ENCODE peak calls at places on chromosomes 16 and 17, in five cellular contexts. C is hepatocyte; G is CD8-positive, alpha-beta T cell; E is suprapubic skin; U is WTC11. P is an unnamed sample.

GRCh38 chr17:76529224-76529642 is 8.3 kb downstream of the CYGB start:
- DNase-seq in C (peak; percentile 80), G (no peak), E (peak; percentile 92), U (no peak), P (no peak)

GRCh38 chr17:66526827-66527226 is 224.4 kb downstream of the PRKCA start:
- DNase-seq in G (no peak), C (no peak), U (no peak), E (no peak), P (no peak)

GRCh38 chr16:86455116-86455515 is 55.2 kb upstream of the FOXF1 start:
- DNase-seq in G (no peak), C (peak; percentile 24), E (no peak), U (no peak), P (no peak)

GRCh38 chr17:68011199-68011665 is 15.0 kb upstream of the C17orf58 start:
- DNase-seq in C (peak; percentile 55), E (no peak), G (peak; percentile 45), U (peak; percentile 82), P (peak; percentile 67)

GRCh38 chr17:9120471-9120870 is 99.2 kb downstream of the NTN1 start:
- DNase-seq in U (peak; percentile 85), C (no peak), G (no peak), E (no peak), P (peak; percentile 36)

GRCh38 chr16:67173808-67174705 is 3.7 kb downstream of the NOL3 start:
- DNase-seq in G (peak; percentile 41), U (peak; percentile 76), E (no peak), C (peak; percentile 92), P (peak; percentile 65)

GRCh38 chr16:62021295-62021694 is 14.9 kb downstream of the CDH8 start:
- DNase-seq in C (no peak), U (no peak), G (no peak), E (no peak), P (no peak)

GRCh38 chr16:22315979-22316378 is 18.8 kb downstream of the POLR3E start:
- DNase-seq in C (no peak), E (peak; percentile 6), U (no peak), G (no peak), P (no peak)

GRCh38 chr16:85176541-85177447 is 64.5 kb upstream of the CIBAR2 start:
- DNase-seq in U (no peak), G (no peak), E (no peak), C (no peak), P (no peak)

GRCh38 chr16:78566397-78567073 is 467.1 kb downstream of the WWOX start:
- DNase-seq in G (no peak), C (no peak), E (no peak), U (no peak), P (no peak)

GRCh38 chr16:11405331-11406176 is 60.3 kb downstream of the RMI2 start:
- DNase-seq in E (no peak), G (peak; percentile 11), U (peak; percentile 86), C (no peak), P (peak; percentile 43)

GRCh38 chr17:54536306-54536705 is 364.3 kb upstream of the TOM1L1 start:
- DNase-seq in E (no peak), C (no peak), G (no peak), U (no peak), P (no peak)

GRCh38 chr17:50608700-50609375 is 25.8 kb upstream of the ABCC3 start:
- DNase-seq in C (no peak), U (no peak), G (no peak), E (no peak), P (no peak)

GRCh38 chr16:20399185-20399584 is 5.4 kb downstream of the PDILT start:
- DNase-seq in C (no peak), U (no peak), E (no peak), G (no peak), P (no peak)

GRCh38 chr16:49523435-49524159 is 150.0 kb downstream of the C16orf78 start:
- DNase-seq in C (no peak), G (no peak), U (no peak), E (no peak), P (no peak)

GRCh38 chr17:62580947-62581346 is 46.5 kb upstream of the MRC2 start:
- DNase-seq in G (no peak), U (no peak), C (no peak), E (no peak), P (no peak)

GRCh38 chr17:34051046-34051445 is 204.0 kb upstream of the CCL2 start:
- DNase-seq in G (no peak), C (no peak), U (no peak), E (no peak), P (no peak)

GRCh38 chr16:47887496-47887895 is 268.3 kb downstream of the ABCC12 start:
- DNase-seq in U (peak; percentile 26), E (no peak), G (no peak), C (peak; percentile 31), P (no peak)

GRCh38 chr17:66673668-66674276 is 161.1 kb upstream of the CACNG5 start:
- DNase-seq in E (no peak), C (peak; percentile 78), U (peak; percentile 54), G (peak; percentile 31), P (peak; percentile 55)

GRCh38 chr17:28244446-28244845 is 74.6 kb upstream of the TMEM97 start:
- DNase-seq in G (no peak), E (no peak), C (no peak), U (no peak), P (no peak)

GRCh38 chr17:44820631-44821196 is 9.4 kb downstream of the GJC1 start:
- DNase-seq in U (no peak), C (peak; percentile 30), G (no peak), E (no peak), P (no peak)

DNA sequence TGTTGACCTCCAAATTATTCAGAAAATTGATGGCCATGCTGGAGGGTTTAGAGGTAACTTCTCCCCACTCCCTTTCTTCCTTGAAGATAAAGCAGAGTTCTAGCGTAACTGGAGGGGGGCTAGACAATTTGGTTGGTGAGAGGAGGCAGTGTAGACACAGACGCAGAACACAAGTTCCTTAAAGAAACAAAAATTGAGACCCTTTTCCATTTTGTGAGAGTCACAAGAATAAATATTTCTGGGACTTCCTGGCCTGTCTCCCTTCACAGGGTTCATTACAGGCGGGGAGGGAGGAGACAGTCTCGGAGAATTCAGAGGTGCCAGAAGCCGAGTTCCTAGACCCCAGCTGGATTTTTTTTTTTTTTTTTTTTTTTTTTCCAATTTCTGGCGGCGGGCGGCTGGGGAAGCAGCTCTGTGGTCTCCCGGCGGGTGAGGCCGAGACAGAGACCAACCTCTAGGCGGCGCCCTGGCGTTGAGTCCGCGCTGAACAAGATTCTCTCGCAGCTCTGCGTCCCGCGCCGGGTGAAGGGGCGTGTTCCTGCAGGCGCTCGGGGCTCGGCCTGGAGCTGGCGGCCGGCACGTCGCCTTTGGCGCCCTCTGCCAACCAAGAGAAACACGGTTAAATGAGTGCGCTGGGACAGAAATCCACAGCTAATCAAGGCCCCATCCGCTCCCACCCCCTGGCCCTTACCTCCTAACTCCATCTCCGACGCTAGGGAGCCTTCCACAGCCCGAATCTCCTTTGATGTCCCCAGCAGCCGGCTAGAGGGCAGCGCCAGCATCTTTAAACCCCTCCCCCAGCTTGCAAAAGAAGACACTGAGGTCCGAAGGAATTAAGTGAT is 10.2 kb upstream of the HOXB9 start:
- DNase-seq in U (peak; percentile 99), C (peak; percentile 90), E (no peak), G (peak; percentile 51), P (peak; percentile 96)
- TF ChIP-seq CTCF in U (peak; percentile 62), C (peak; percentile 55), E (no peak), G (peak; percentile 72), P (peak; percentile 76)

GRCh38 chr16:28917095-28917494 is 7.9 kb downstream of the RABEP2 start:
- DNase-seq in U (no peak), G (no peak), C (no peak), E (no peak), P (no peak)
- TF ChIP-seq CTCF in U (no peak), G (no peak), C (no peak), E (no peak), P (no peak)

GRCh38 chr16:88697831-88698693 is 8.1 kb downstream of the RNF166 start:
- DNase-seq in G (no peak), E (no peak), C (no peak), U (peak; percentile 58), P (no peak)
- TF ChIP-seq CTCF in G (no peak), E (no peak), C (peak; percentile 30), U (peak; percentile 14), P (peak; percentile 41)

GRCh38 chr17:10702574-10702973 is 5.2 kb downstream of the ADPRM start:
- DNase-seq in U (no peak), E (no peak), C (no peak), G (no peak), P (no peak)

GRCh38 chr17:10699861-10700260 is 2.5 kb downstream of the ADPRM start:
- DNase-seq in C (no peak), E (no peak), U (no peak), G (no peak), P (no peak)

GRCh38 chr17:10698116-10698818 is 873 bp downstream of the ADPRM start:
- DNase-seq in U (no peak), C (no peak), G (no peak), E (no peak), P (no peak)

DNA sequence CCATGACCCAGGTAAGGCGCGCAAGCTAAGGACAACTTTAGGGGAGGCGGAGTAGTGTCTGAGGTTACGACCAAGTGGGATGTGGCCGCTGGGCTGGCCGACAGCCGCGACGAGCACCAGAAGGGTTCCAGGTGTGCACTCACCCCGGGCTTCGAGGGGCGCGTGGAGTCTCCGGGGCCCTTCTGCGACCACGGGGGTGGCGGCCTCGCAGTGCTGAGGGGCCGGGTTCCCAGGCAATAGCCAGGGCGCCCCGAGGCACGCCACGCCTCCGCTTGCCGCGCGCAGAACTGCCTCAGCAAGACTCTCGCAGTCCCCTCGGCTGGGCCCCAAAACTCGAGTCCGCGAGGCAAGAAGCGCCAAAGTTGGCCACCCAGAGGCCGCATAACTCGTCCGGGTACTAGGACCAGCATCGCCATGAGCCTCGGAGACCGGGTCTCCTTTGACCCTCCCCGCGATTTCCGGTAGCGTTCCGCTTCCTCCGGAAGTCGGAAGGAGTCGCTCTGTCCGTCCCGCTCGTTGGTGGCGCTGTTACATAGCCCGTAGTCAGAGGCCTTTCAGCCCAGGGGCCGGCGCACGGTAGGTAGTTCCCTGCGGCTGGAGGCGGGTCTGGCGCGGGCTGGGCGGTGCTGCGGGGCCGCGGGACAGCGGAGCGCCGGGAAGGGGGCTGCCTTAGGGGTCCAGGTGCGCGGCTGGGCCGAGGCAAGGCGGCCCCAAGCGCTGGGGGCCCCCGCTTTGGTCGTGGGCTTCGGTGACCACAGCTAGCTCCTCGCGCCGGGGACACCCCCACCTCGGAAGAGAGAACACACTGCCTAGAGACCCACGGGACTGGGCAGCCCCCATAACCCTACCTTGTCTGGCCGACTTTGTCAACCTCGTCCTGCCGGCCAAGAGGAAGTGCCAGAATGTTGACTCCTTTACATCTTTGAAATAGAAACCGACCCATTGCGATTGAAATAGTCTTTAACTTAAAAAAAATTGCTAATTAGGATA is at the start of the genes ADPRM and SCO1:
- DNase-seq in G (peak; percentile 86), U (peak; percentile 94), C (peak; percentile 97), E (peak; percentile 97), P (peak; percentile 79)
- TF ChIP-seq CTCF in G (no peak), U (no peak), C (peak; percentile 50), E (no peak), P (peak; percentile 56)

GRCh38 chr16:2770057-2770780 is 6.9 kb downstream of the ELOB start:
- DNase-seq in C (no peak), G (no peak), U (no peak), E (no peak), P (no peak)
- TF ChIP-seq CTCF in C (peak; percentile 6), G (no peak), U (no peak), E (no peak), P (no peak)

P was measured in neural crest cell.